ENCODE peak calls at places on chromosomes 7 and 10, in four cellular contexts. One of them, this sample, is unnamed.

GRCh38 chr7:7628476-7628875 is 12.1 kb upstream of the UMAD1 start:
- DNase-seq in posterior vena cava: no peak
- DNase-seq in fibroblast of lung: no peak
- DNase-seq in natural killer cell treated with Interleukin-12 subunit alpha and Interleukin-12 subunit beta and Interleukin-15 and Interleukin-18, amount 100 ng/mL, for 72 hours: no peak
- DNase-seq in this sample: no peak

GRCh38 chr10:75408911-75409885 is 7.6 kb upstream of the ZNF503 start:
- DNase-seq in posterior vena cava: peak
- DNase-seq in fibroblast of lung: peak
- DNase-seq in natural killer cell treated with Interleukin-12 subunit alpha and Interleukin-12 subunit beta and Interleukin-15 and Interleukin-18, amount 100 ng/mL, for 72 hours: no peak
- DNase-seq in this sample: no peak

GRCh38 chr7:67484244-67484751 is 487.7 kb downstream of the TYW1 start:
- DNase-seq in posterior vena cava: no peak
- DNase-seq in fibroblast of lung: peak
- DNase-seq in natural killer cell treated with Interleukin-12 subunit alpha and Interleukin-12 subunit beta and Interleukin-15 and Interleukin-18, amount 100 ng/mL, for 72 hours: no peak
- DNase-seq in this sample: peak

GRCh38 chr7:52270301-52270700 is 765.1 kb upstream of the POM121L12 start:
- DNase-seq in posterior vena cava: no peak
- DNase-seq in fibroblast of lung: peak
- DNase-seq in natural killer cell treated with Interleukin-12 subunit alpha and Interleukin-12 subunit beta and Interleukin-15 and Interleukin-18, amount 100 ng/mL, for 72 hours: no peak
- DNase-seq in this sample: no peak

GRCh38 chr10:80187465-80188409 is 17.6 kb downstream of the ANXA11 start:
- DNase-seq in posterior vena cava: no peak
- DNase-seq in fibroblast of lung: no peak
- DNase-seq in natural killer cell treated with Interleukin-12 subunit alpha and Interleukin-12 subunit beta and Interleukin-15 and Interleukin-18, amount 100 ng/mL, for 72 hours: no peak
- DNase-seq in this sample: peak

GRCh38 chr10:3914702-3915101 is 129.7 kb upstream of the KLF6 start:
- DNase-seq in posterior vena cava: no peak
- DNase-seq in fibroblast of lung: no peak
- DNase-seq in natural killer cell treated with Interleukin-12 subunit alpha and Interleukin-12 subunit beta and Interleukin-15 and Interleukin-18, amount 100 ng/mL, for 72 hours: no peak
- DNase-seq in this sample: no peak

GRCh38 chr7:131042269-131043160 is 285.2 kb upstream of the MKLN1 start:
- DNase-seq in posterior vena cava: no peak
- DNase-seq in fibroblast of lung: no peak
- DNase-seq in natural killer cell treated with Interleukin-12 subunit alpha and Interleukin-12 subunit beta and Interleukin-15 and Interleukin-18, amount 100 ng/mL, for 72 hours: no peak
- DNase-seq in this sample: peak

GRCh38 chr10:71590786-71591350 is 128.7 kb downstream of the C10orf105 start:
- DNase-seq in posterior vena cava: no peak
- DNase-seq in fibroblast of lung: no peak
- DNase-seq in natural killer cell treated with Interleukin-12 subunit alpha and Interleukin-12 subunit beta and Interleukin-15 and Interleukin-18, amount 100 ng/mL, for 72 hours: no peak
- DNase-seq in this sample: no peak

GRCh38 chr10:6115411-6115800 is 26.6 kb downstream of the RBM17 start:
- DNase-seq in posterior vena cava: no peak
- DNase-seq in fibroblast of lung: no peak
- DNase-seq in natural killer cell treated with Interleukin-12 subunit alpha and Interleukin-12 subunit beta and Interleukin-15 and Interleukin-18, amount 100 ng/mL, for 72 hours: no peak
- DNase-seq in this sample: no peak

GRCh38 chr10:86254526-86255174 is 111.9 kb downstream of the GRID1 start:
- DNase-seq in posterior vena cava: no peak
- DNase-seq in fibroblast of lung: no peak
- DNase-seq in natural killer cell treated with Interleukin-12 subunit alpha and Interleukin-12 subunit beta and Interleukin-15 and Interleukin-18, amount 100 ng/mL, for 72 hours: peak
- DNase-seq in this sample: no peak

GRCh38 chr7:7773334-7774308 is 55.2 kb upstream of the RPA3 start:
- DNase-seq in posterior vena cava: no peak
- DNase-seq in fibroblast of lung: no peak
- DNase-seq in natural killer cell treated with Interleukin-12 subunit alpha and Interleukin-12 subunit beta and Interleukin-15 and Interleukin-18, amount 100 ng/mL, for 72 hours: no peak
- DNase-seq in this sample: peak

GRCh38 chr7:5629941-5630340 is 151.5 kb downstream of the RNF216 start:
- DNase-seq in posterior vena cava: peak
- DNase-seq in fibroblast of lung: peak
- DNase-seq in natural killer cell treated with Interleukin-12 subunit alpha and Interleukin-12 subunit beta and Interleukin-15 and Interleukin-18, amount 100 ng/mL, for 72 hours: no peak
- DNase-seq in this sample: no peak